ENCODE peak calls at places on chromosomes 4 and X, in eight cellular contexts. R, X, I, N, G, H, D and Q are unnamed samples.
A peak's percentile ranks its signal among the peaks of the same experiment; 100 is the strongest.

GRCh38 chrX:100376581-100376980 is 33.5 kb downstream of the PCDH19 start:
- DNase-seq in R (no peak), X (no peak), I (no peak), N (no peak), G (no peak), D (no peak), H (no peak), Q (no peak)

GRCh38 chrX:119709630-119710029 is 16.7 kb upstream of the SEPTIN6 start:
- DNase-seq in D (no peak), N (no peak), H (no peak), X (no peak), G (no peak), R (no peak), I (no peak), Q (no peak)

GRCh38 chrX:22033818-22034217 is 1.7 kb downstream of the PHEX start:
- DNase-seq in X (no peak), D (no peak), H (no peak), I (no peak), R (no peak), N (no peak), G (no peak), Q (no peak)

GRCh38 chrX:2452799-2453198 is 48.0 kb downstream of the DHRSX start:
- DNase-seq in H (no peak), G (no peak), N (no peak), X (no peak), R (no peak), I (no peak), D (no peak), Q (no peak)

GRCh38 chr4:95289028-95289634 is 259.6 kb downstream of the UNC5C start:
- DNase-seq in D (no peak), N (no peak), G (no peak), I (no peak), R (no peak), X (no peak), H (no peak), Q (no peak)

GRCh38 chrX:31319586-31319985 is 247.7 kb upstream of the FTHL17 start:
- DNase-seq in D (no peak), H (no peak), R (no peak), N (no peak), I (no peak), G (no peak), X (no peak), Q (no peak)

GRCh38 chrX:17038681-17039161 is 92.3 kb downstream of the REPS2 start:
- DNase-seq in D (no peak), G (no peak), R (no peak), I (no peak), N (peak; percentile 72), X (no peak), H (no peak), Q (no peak)

GRCh38 chr4:64564126-64564525 is 154.9 kb upstream of the TECRL start:
- DNase-seq in N (no peak), G (no peak), X (no peak), D (no peak), H (no peak), I (no peak), R (no peak), Q (no peak)

GRCh38 chr4:51843309-51844156 is 580 bp downstream of the DCUN1D4 start:
- DNase-seq in D (peak; percentile 52), X (no peak), I (no peak), N (peak; percentile 40), H (peak; percentile 28), R (peak; percentile 83), G (peak; percentile 39), Q (peak; percentile 72)

GRCh38 chr4:4875611-4876010 is 16.1 kb downstream of the MSX1 start:
- DNase-seq in D (no peak), I (no peak), H (no peak), R (no peak), X (no peak), N (no peak), G (no peak), Q (no peak)

GRCh38 chrX:40166582-40166981 is 68.8 kb upstream of the BCOR start:
- DNase-seq in I (no peak), H (no peak), X (no peak), G (no peak), D (no peak), R (no peak), N (no peak), Q (no peak)